ENCODE peak calls at places on chromosome 10, in four cellular contexts. G is transverse colon, I is gastrocnemius medialis, M is A549. B is an unnamed sample.

GRCh38 chr10:37289833-37290464 is 164.6 kb downstream of the ANKRD30A start:
- DNase-seq in G (no peak), M (peak; percentile 73), I (no peak), B (no peak)

GRCh38 chr10:34446046-34446445 is 369.1 kb downstream of the PARD3 start:
- DNase-seq in I (no peak), G (no peak), M (peak; percentile 51), B (no peak)

GRCh38 chr10:78541528-78542470 is 508.1 kb downstream of the RPS24 start:
- DNase-seq in M (no peak), G (peak; percentile 34), I (no peak), B (no peak)

GRCh38 chr10:118234654-118235053 is 107.5 kb downstream of the FAM204A start:
- DNase-seq in M (no peak), G (no peak), I (no peak), B (no peak)

GRCh38 chr10:97771055-97771811 is 566 bp downstream of the SFRP5 start:
- DNase-seq in M (peak; percentile 71), G (no peak), I (no peak), B (peak; percentile 34)

GRCh38 chr10:123507298-123507697 is 158.9 kb upstream of the GPR26 start:
- DNase-seq in I (no peak), G (no peak), M (no peak), B (no peak)

GRCh38 chr10:132921818-132922807 is 20.3 kb downstream of the CFAP46 start:
- DNase-seq in M (no peak), I (no peak), G (no peak), B (no peak)

GRCh38 chr10:75660833-75661232 is 229.4 kb downstream of the LRMDA start:
- DNase-seq in M (no peak), I (no peak), G (no peak), B (no peak)

GRCh38 chr10:52359466-52359865 is 45.4 kb downstream of the DKK1 start:
- DNase-seq in I (no peak), G (no peak), M (no peak), B (no peak)

GRCh38 chr10:490891-491571 is 198.4 kb downstream of the DIP2C start:
- DNase-seq in M (no peak), I (peak; percentile 43), G (peak; percentile 28), B (peak; percentile 19)

GRCh38 chr10:114957673-114958072 is 19.7 kb downstream of the TRUB1 start:
- DNase-seq in G (no peak), I (no peak), M (no peak), B (no peak)

DNA sequence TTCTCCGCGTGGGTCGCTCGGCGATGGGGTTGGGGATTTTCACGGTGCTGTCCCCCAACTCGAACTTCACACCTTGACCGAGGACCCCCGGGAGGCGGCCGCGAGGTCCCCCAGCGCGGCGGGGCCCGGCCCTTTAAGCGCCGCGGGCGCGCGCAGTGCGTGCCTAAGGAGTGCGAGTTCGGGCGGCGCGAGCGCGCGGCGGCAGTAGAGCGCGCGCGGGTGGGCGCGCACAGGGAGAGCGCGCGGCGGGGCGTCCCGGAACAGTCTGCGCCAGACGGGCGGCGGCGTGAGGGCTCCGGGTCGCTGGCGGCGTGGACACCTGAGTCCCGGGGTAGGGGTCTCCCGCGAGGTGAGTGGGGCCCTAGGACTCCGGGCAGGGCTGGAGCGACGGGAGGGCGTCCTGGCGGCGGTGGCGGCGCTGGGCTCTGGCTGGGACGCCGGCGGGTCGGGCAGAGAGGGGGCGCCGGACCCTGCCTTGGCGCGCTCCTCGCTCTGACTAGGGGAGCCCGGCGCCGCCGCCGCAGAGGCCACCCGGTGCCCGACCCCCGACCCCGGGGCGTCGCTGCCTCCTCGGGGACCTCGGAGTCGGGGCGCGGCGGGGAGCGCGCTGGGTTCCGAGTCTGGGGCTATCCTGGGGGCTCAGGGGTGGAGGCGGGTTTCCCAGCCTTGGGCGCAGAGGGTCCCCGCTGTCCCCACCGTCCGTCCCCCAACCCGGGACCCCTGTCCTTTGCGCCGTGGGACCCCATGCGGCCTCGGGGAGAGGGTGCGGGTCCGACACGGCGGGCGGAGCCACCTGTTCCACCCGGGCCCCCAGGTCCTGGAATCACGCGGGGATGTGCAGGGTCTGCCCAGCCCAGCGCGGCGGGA is at the start of gene PROSER2:
- DNase-seq in M (peak; percentile 77), I (no peak), G (peak; percentile 65), B (peak; percentile 43)
- TF ChIP-seq CTCF in M (no peak), I (no peak), G (no peak), B (no peak)

DNA sequence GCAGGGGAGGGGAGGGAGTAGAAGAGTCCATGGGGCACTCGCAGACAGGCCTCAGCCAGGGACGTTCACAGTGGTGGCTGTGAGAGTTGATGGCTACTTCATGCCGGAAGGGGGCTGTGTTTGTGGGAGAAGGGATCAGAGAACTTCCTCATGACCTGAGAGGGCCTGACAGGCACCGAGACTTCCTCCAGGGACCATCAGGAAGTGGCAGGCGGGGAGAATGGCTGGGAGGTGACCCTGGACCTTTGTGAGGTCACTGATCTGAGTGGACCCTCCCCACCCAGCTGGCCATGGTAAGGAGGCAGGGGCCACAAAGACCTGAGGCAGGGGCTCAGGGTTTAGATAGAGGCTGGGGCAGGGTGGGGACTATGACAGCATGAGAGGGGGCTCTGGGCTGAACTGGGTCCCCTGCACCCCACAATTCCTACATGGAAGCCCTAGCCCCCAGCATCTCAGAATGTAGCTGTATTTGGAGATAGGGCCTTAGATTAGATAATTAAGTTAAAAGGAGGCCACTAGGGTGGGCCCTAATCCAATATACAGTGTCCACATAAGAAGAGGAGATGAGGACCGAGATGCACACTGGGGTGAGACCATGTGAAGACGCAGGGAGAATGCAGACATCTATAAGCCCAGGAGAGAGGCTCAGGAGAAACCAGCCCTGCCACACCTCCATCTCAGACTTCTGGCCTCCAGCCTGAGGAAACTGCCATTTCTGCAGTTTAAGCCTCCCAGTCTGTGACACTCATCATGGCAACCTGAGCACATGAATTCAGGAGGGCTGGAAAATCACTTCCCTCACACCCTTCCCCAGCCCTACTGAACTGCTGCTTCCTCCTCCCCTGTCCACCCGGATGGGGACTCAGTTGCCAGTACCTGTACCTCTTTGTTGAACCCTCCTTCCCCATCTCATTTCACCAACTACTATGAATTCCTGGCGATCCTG is 273.9 kb upstream of the ZNF32 start:
- DNase-seq in M (no peak), G (no peak), I (no peak), B (no peak)
- TF ChIP-seq CTCF in M (no peak), G (no peak), I (no peak), B (no peak)

DNA sequence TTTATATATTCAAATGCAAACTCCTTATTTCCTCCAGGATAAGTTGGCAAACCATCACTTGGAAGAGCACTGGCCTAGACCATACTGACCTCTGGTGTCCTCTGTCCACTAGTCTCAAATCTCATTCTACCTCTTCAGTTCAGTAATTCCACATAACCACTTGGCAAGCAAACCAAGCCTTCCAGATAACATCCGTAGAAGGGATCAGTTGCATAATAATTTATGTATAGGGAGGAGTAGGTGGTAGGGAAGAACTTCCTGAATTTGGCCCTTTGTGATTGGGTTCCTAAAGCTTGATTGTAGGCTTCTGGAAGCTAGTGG is 55.0 kb downstream of the WAC start:
- DNase-seq in M (peak; percentile 34), I (no peak), G (no peak), B (no peak)
- TF ChIP-seq CTCF in M (peak; percentile 8), I (peak; percentile 50), G (peak; percentile 11), B (no peak)

DNA sequence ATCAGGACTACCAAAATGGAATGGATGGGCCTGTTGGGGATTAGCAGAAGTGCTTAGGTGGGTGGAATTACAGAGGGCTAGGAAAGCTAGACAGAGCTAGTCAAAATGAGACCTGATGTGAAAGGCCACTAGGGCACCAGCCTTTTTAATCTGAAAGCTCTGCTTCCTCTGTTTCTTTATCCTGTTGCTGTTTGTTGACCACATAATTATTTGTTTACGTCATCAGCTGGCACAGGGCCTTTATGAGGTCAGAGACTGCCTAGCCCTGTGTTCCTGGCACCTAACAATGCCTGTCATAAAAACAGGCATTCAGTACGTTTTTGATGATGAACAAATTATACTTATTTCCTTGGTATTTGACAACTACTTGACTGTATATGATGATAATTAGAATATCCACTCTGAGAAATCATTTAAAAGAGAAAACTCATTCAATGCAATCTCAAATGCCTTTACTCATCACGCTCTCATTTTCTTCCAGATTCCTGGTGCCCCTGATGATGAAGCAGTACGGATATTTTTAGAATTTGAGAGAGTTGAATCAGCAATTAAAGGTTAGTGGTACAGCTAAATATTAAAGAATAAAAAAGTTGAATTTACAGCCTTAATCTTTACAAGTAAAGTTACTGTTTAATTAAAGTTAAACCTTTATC is 26.1 kb downstream of the RBM17 start:
- DNase-seq in G (no peak), M (peak; percentile 46), I (no peak), B (no peak)
- TF ChIP-seq CTCF in G (no peak), M (no peak), I (no peak), B (no peak)

GRCh38 chr10:86102031-86102430 is 264.6 kb downstream of the GRID1 start:
- DNase-seq in G (no peak), I (no peak), M (no peak), B (no peak)

GRCh38 chr10:86102446-86102845 is 264.1 kb downstream of the GRID1 start:
- DNase-seq in I (no peak), M (no peak), G (no peak), B (no peak)

GRCh38 chr10:86104156-86104555 is 262.4 kb downstream of the GRID1 start:
- DNase-seq in I (no peak), G (no peak), M (no peak), B (no peak)

GRCh38 chr10:86104611-86105145 is 261.9 kb downstream of the GRID1 start:
- DNase-seq in G (no peak), M (no peak), I (no peak), B (no peak)

DNA sequence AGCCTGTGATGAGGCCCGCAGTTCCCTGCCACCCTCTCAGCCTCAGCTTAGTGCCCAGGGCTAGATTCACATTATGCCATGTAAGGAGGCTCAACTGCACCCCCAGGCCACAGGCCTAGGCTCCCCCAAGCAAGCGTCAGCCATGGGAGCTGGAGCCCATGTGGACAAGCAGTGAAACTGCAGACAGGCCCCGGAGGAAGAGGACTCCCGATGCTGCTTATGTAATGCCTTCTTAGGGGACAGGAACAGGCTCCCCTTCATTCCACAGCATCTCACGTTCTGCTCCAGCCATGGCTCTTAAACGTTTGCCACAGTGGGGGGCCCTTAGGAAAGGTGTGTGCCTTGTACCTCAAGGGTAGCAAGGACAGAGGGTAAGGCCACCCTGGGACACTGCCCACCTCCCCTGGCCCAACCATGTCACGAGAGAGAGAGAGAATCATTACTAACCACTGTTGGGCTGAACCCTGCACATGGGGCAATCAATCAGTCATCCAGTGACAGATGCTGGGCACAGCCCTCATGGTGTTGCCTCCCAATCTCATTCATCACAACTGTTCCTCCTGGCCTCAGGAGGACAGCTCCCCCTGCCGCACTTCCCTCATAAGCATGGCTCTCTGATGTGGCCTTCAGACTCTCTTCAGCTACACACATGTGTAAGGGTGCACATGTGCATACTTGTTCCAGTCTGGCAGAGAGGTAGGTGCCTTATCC is 263.0 kb downstream of the GRID1 start:
- DNase-seq in G (no peak), I (no peak), M (no peak), B (no peak)
- TF ChIP-seq CTCF in G (no peak), I (no peak), M (no peak), B (no peak)

B was measured in endothelial cell.